ENCODE peak calls at places on chromosomes 1 and 21, in ten cellular contexts. F is stimulated activated naive CD8-positive, alpha-beta T cell treated with anti-CD3 and anti-CD28 coated beads, Interleukin-15, Interleukin-2, amounts not matched to agents 100 U/mL and 50 U/mL, for 24 hours; G is BE2C; H is epithelial cell of esophagus; I is coronary artery; K is activated CD4-positive, alpha-beta T cell treated with anti-CD3 and anti-CD28 coated beads for 48 hours; A is LoVo; T is nucleus accumbens; N is stimulated activated CD4-positive, alpha-beta T cell treated with anti-CD3 and anti-CD28 coated beads, Interleukin-15, amount 100 ng/mL, for 1 hour; V is NCI-H2081. U is an unnamed sample.

GRCh38 chr1:223738465-223739365 is 26.4 kb downstream of the CAPN2 start:
- DNase-seq in N (no peak), V (no peak), F (no peak), A (no peak), G (no peak), I (no peak), K (no peak), T (no peak), H (peak), U (no peak)

GRCh38 chr1:22804333-22804906 is 93.8 kb downstream of the EPHB2 start:
- DNase-seq in H (peak), K (no peak), A (no peak), V (no peak), T (peak), I (no peak), G (no peak), F (no peak), N (no peak), U (no peak)

GRCh38 chr1:211635602-211636205 is 39.7 kb downstream of the NEK2 start:
- DNase-seq in N (no peak), I (no peak), F (no peak), A (no peak), G (no peak), H (no peak), K (no peak), V (no peak), T (no peak), U (no peak)

GRCh38 chr21:28633803-28634572 is 358.7 kb downstream of the LTN1 start:
- DNase-seq in F (no peak), A (no peak), K (peak), N (no peak), G (no peak), I (peak), H (peak), T (no peak), V (no peak), U (no peak)

GRCh38 chr1:201223852-201224670 is 33.4 kb downstream of the IGFN1 start:
- DNase-seq in A (no peak), V (no peak), T (no peak), I (peak), G (no peak), F (no peak), H (no peak), K (no peak), N (no peak), U (no peak)

GRCh38 chr1:231695439-231696255 is 69.1 kb downstream of the DISC1 start:
- DNase-seq in V (no peak), T (peak), K (no peak), I (no peak), H (no peak), N (no peak), F (no peak), A (no peak), G (peak), U (no peak)

GRCh38 chr1:77465139-77465538 is 183.3 kb downstream of the AK5 start:
- DNase-seq in T (no peak), V (no peak), N (no peak), K (no peak), I (no peak), G (no peak), H (no peak), F (no peak), A (no peak), U (no peak)

GRCh38 chr1:16122361-16122881 is 33.4 kb downstream of the EPHA2 start:
- DNase-seq in A (no peak), T (no peak), I (no peak), F (no peak), H (no peak), G (no peak), N (no peak), V (no peak), K (no peak), U (no peak)

GRCh38 chr1:43134068-43134467 is 38.0 kb downstream of the EBNA1BP2 start:
- DNase-seq in V (no peak), A (no peak), F (no peak), I (no peak), N (no peak), K (no peak), G (no peak), T (no peak), H (no peak), U (no peak)

GRCh38 chr1:34500451-34500850 is 254.4 kb upstream of the GJB5 start:
- DNase-seq in G (no peak), N (no peak), H (peak), T (no peak), V (peak), I (no peak), A (peak), F (peak), K (peak), U (no peak)

GRCh38 chr1:226783202-226783601 is 44.1 kb upstream of the ITPKB start:
- DNase-seq in T (no peak), V (no peak), N (no peak), H (no peak), K (no peak), F (no peak), G (no peak), I (no peak), A (no peak), U (no peak)

GRCh38 chr1:147072371-147073061 is 99.8 kb downstream of the PRKAB2 start:
- DNase-seq in F (no peak), H (peak), T (no peak), I (no peak), G (no peak), N (no peak), V (no peak), K (peak), A (no peak), U (no peak)

GRCh38 chr1:24743404-24744211 is 1.6 kb upstream of the CLIC4 start:
- DNase-seq in I (no peak), V (no peak), F (peak), G (peak), K (no peak), A (no peak), H (peak), T (no peak), N (no peak), U (no peak)

GRCh38 chr1:15280416-15280815 is 33.4 kb downstream of the FHAD1 start:
- DNase-seq in H (no peak), V (no peak), G (no peak), N (no peak), A (no peak), K (no peak), I (no peak), F (no peak), T (no peak), U (no peak)

GRCh38 chr1:84269286-84269685 is 32.2 kb upstream of the SAMD13 start:
- DNase-seq in I (no peak), H (no peak), K (no peak), V (no peak), A (peak), T (no peak), G (no peak), F (no peak), N (no peak), U (no peak)

U was measured in esophagus squamous epithelium.